ENCODE peak calls at places on chromosomes 1 and 21, in nine cellular contexts. O is IMR-90, Y is Peyer's patch, M is SJSA1, N is aorta, K is NT2/D1, P is neuronal stem cell, E is ovary, D is stomach. B is an unnamed sample. For H3K36me3, the result is how much of the 10 kb centered on the place peaks cover.

GRCh38 chr1:224631471-224632105 is 15.5 kb downstream of the CNIH3 start:
- DNase-seq in O (peak), E (no peak), M (no peak), K (no peak), D (no peak), P (no peak), Y (no peak), N (no peak), B (no peak)

GRCh38 chr1:199948587-199949280 is 78.8 kb upstream of the NR5A2 start:
- DNase-seq in E (no peak), M (no peak), Y (no peak), P (no peak), K (no peak), D (no peak), N (no peak), O (peak), B (no peak)

GRCh38 chr1:108896160-108897150 is 19.7 kb downstream of the GPSM2 start:
- DNase-seq in O (peak), P (no peak), N (no peak), M (no peak), K (peak), Y (no peak), E (no peak), D (no peak), B (no peak)

GRCh38 chr1:54949971-54950360 is 30.5 kb upstream of the TMEM61 start:
- DNase-seq in O (peak), M (no peak), D (no peak), P (no peak), K (no peak), Y (no peak), N (no peak), E (no peak), B (no peak)

GRCh38 chr1:4960782-4961475 is 306.5 kb downstream of the AJAP1 start:
- DNase-seq in O (no peak), D (no peak), N (no peak), Y (no peak), E (no peak), M (no peak), P (no peak), K (no peak), B (peak)

GRCh38 chr1:153963030-153963849 is at the start of gene SLC39A1:
- DNase-seq in M (peak), P (peak), O (peak), K (peak), Y (peak), E (peak), N (peak), D (peak), B (peak)

GRCh38 chr1:243974451-243975292 is 76.4 kb upstream of the ZBTB18 start:
- DNase-seq in O (peak), P (no peak), K (no peak), D (no peak), E (no peak), N (no peak), M (no peak), Y (no peak), B (no peak)

GRCh38 chr1:208238710-208239517 is 5.3 kb downstream of the PLXNA2 start:
- DNase-seq in O (peak), N (no peak), P (no peak), K (no peak), Y (no peak), D (no peak), E (peak), M (no peak), B (no peak)

GRCh38 chr1:155840391-155840790 is 16.6 kb downstream of the GON4L start:
- DNase-seq in E (no peak), P (no peak), K (no peak), O (no peak), Y (no peak), M (no peak), N (no peak), D (no peak), B (no peak)

GRCh38 chr1:5632226-5632625 is 360.0 kb downstream of the NPHP4 start:
- DNase-seq in D (no peak), N (no peak), Y (no peak), K (no peak), M (peak), P (no peak), O (no peak), E (no peak), B (no peak)

GRCh38 chr1:161962094-161962887 is 61.4 kb downstream of the OLFML2B start:
- DNase-seq in M (peak), O (peak), Y (no peak), P (no peak), K (peak), E (no peak), N (no peak), D (no peak), B (no peak)

GRCh38 chr1:42479621-42480020 is 16.5 kb downstream of the CCDC30 start:
- DNase-seq in M (no peak), P (no peak), Y (no peak), E (no peak), N (no peak), O (peak), D (no peak), K (no peak), B (no peak)

GRCh38 chr1:245876586-245876985 is 630.5 kb downstream of the SMYD3 start:
- DNase-seq in Y (no peak), P (no peak), D (no peak), N (no peak), M (peak), K (no peak), E (no peak), O (peak), B (no peak)

GRCh38 chr1:55244476-55245109 is 29.4 kb upstream of the USP24 start:
- DNase-seq in E (no peak), P (no peak), O (peak), Y (no peak), N (no peak), D (no peak), M (no peak), K (no peak), B (no peak)

GRCh38 chr1:8604041-8604942 is 213.1 kb downstream of the RERE start:
- DNase-seq in O (no peak), P (no peak), N (no peak), M (no peak), Y (no peak), K (no peak), D (no peak), E (no peak), B (no peak)

GRCh38 chr1:16167331-16168143 is 11.7 kb upstream of the EPHA2 start:
- DNase-seq in E (peak), N (peak), K (peak), P (peak), Y (peak), O (no peak), M (no peak), D (peak), B (peak)

GRCh38 chr1:88773540-88774150 is 89.6 kb downstream of the PKN2 start:
- DNase-seq in O (peak), M (peak), Y (no peak), K (no peak), E (no peak), D (no peak), N (no peak), P (no peak), B (no peak)

GRCh38 chr1:209208648-209209047 is 374.9 kb upstream of the CAMK1G start:
- DNase-seq in E (no peak), Y (no peak), P (no peak), O (no peak), D (no peak), M (no peak), N (no peak), K (no peak), B (no peak)

GRCh38 chr1:39816431-39817090 is 27.9 kb upstream of the BMP8B start:
- DNase-seq in D (peak), M (peak), E (peak), K (peak), O (peak), P (peak), Y (peak), N (no peak), B (peak)

GRCh38 chr1:224406216-224406615 is 28.4 kb downstream of the WDR26 start:
- DNase-seq in P (no peak), O (no peak), N (no peak), K (no peak), M (no peak), Y (no peak), E (no peak), D (no peak), B (no peak)

GRCh38 chr1:152168535-152168868 is 9.5 kb upstream of the RPTN start:
- DNase-seq in P (no peak), Y (no peak), N (no peak), D (no peak), K (no peak), M (no peak), E (no peak), O (no peak), B (no peak)

GRCh38 chr1:8147922-8148321 is 121.8 kb upstream of the ERRFI1 start:
- DNase-seq in N (no peak), D (no peak), K (no peak), Y (no peak), M (no peak), O (peak), E (no peak), P (no peak), B (no peak)

GRCh38 chr1:97806996-97807395 is 113.8 kb downstream of the DPYD start:
- DNase-seq in E (no peak), K (no peak), P (no peak), D (no peak), O (no peak), M (no peak), Y (no peak), N (no peak), B (no peak)

GRCh38 chr1:206575165-206575893 is 36.9 kb downstream of the EIF2D start:
- DNase-seq in Y (no peak), K (no peak), N (peak), M (no peak), O (peak), D (peak), E (no peak), P (no peak), B (no peak)

GRCh38 chr1:153494976-153495535 is 34.6 kb upstream of the S100A7 start:
- DNase-seq in N (peak), O (peak), E (peak), Y (peak), D (peak), P (peak), K (peak), M (peak), B (peak)

GRCh38 chr1:8439015-8439702 is 121.2 kb downstream of the SLC45A1 start:
- DNase-seq in K (no peak), Y (peak), E (peak), N (peak), O (peak), P (no peak), M (peak), D (peak), B (peak)

GRCh38 chr1:230747886-230748800 is 955 bp downstream of the CAPN9 start:
- DNase-seq in M (no peak), P (no peak), N (no peak), O (no peak), D (peak), Y (peak), E (no peak), K (no peak), B (no peak)

GRCh38 chr1:108817016-108817415 is 39.9 kb downstream of the AKNAD1 start:
- DNase-seq in K (no peak), P (no peak), N (peak), E (peak), O (peak), D (no peak), Y (no peak), M (peak), B (no peak)

GRCh38 chr1:187471555-187471954 is 642.8 kb downstream of the PLA2G4A start:
- DNase-seq in E (no peak), M (no peak), O (peak), P (no peak), N (no peak), D (no peak), Y (no peak), K (no peak), B (no peak)

DNA sequence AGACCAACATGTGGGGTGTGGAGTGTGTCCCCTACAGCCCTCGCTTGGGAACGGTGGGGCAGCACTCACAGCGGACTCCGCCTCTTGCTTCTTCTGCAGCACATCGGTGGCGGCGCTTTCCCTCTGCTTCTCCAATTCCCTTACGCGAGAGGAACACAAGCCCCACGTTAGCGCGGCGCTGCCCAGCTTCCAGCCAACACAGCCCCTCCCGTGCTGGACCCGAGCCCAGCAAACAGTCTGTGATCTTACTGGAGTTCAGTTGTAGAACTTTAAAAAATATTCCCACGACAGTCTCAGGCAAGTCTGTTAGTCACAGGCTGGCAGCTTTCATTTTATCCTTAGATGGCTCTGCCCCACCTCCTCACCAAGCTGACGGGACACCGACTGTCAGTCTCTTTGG is 13.6 kb downstream of the THAP3 start:
- DNase-seq in K (no peak), M (no peak), O (peak), P (no peak), N (peak), E (peak), D (no peak), Y (no peak), B (no peak)
- H3K36me3 ChIP-seq in K (half or more), M (half or more), O (half or more), P (half or more), N (under half), E (under half), D (half or more), Y (under half), B (half or more)

GRCh38 chr21:34891610-34891943 is 157.5 kb downstream of the RUNX1 start:
- DNase-seq in N (no peak), E (no peak), O (no peak), K (no peak), P (no peak), M (no peak), D (no peak), Y (no peak), B (no peak)
- H3K4me3 ChIP-seq in N (no peak), E (no peak), O (peak), K (peak), P (no peak), M (peak), D (peak), Y (peak), B (no peak)

GRCh38 chr1:119728007-119728406 is 16.3 kb downstream of the PHGDH start:
- DNase-seq in Y (no peak), M (no peak), D (no peak), N (no peak), E (no peak), O (no peak), P (no peak), K (no peak), B (no peak)

GRCh38 chr1:119725626-119726025 is 13.9 kb downstream of the PHGDH start:
- DNase-seq in Y (peak), D (no peak), O (no peak), E (no peak), M (no peak), P (no peak), K (no peak), N (no peak), B (no peak)

GRCh38 chr1:119731060-119731459 is 19.3 kb downstream of the PHGDH start:
- DNase-seq in N (no peak), Y (no peak), D (no peak), E (no peak), O (no peak), K (no peak), P (no peak), M (no peak), B (no peak)

GRCh38 chr1:119731741-119732430 is 20.2 kb downstream of the PHGDH start:
- DNase-seq in K (no peak), Y (peak), N (no peak), O (no peak), D (no peak), M (no peak), P (no peak), E (no peak), B (no peak)

DNA sequence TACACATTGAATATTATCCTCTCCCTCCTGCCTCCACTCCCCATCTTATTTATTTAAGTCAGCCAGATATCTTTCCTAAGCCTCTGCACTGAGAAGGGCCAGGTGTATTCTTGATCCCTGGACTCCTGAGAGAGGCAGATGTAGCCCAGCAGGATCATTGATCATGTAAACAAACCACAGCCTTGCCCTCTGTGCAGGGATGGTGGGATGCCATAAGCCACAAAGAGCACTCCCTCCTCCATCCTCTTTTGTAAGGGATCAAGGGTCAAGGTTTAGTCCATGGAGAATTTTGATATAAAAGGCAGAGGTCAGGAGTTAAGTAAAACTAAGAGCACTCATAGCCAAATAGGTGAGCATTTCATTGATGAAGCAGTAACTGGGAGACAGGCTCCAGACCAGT is 17.3 kb downstream of the PHGDH start:
- DNase-seq in P (no peak), D (no peak), O (no peak), N (no peak), E (no peak), Y (no peak), M (no peak), K (no peak), B (no peak)
- H3K36me3 ChIP-seq in P (half or more), D (under half), O (half or more), N (under half), E (under half), Y (under half), M (under half), K (half or more), B (under half)

GRCh38 chr1:57431400-57431799 is 7.5 kb upstream of the DAB1 start:
- DNase-seq in N (no peak), K (no peak), O (peak), Y (no peak), E (no peak), M (no peak), D (no peak), P (no peak), B (no peak)
- H3K4me3 ChIP-seq in N (no peak), K (no peak), O (no peak), Y (no peak), E (no peak), M (no peak), D (no peak), P (no peak), B (no peak)